ENCODE peak calls at places on chromosomes 2 and 18, in four cellular contexts. One of them, this sample, is unnamed.

GRCh38 chr2:26011990-26012856 is 21.7 kb upstream of the RAB10 start:
- DNase-seq in activated CD4-positive, alpha-beta T cell treated with anti-CD3 and anti-CD28 coated beads, Interleukin-2, amount 10 ng/mL, durations not matched to agents 7 days and 5 days: no peak
- DNase-seq in NCI-H460: peak
- DNase-seq in HEK293T: peak
- DNase-seq in this sample: no peak

GRCh38 chr2:226524381-226524843 is 275.2 kb downstream of the IRS1 start:
- DNase-seq in activated CD4-positive, alpha-beta T cell treated with anti-CD3 and anti-CD28 coated beads, Interleukin-2, amount 10 ng/mL, durations not matched to agents 7 days and 5 days: no peak
- DNase-seq in NCI-H460: peak
- DNase-seq in HEK293T: no peak
- DNase-seq in this sample: no peak

GRCh38 chr18:70380915-70381896 is 92.4 kb downstream of the SOCS6 start:
- DNase-seq in activated CD4-positive, alpha-beta T cell treated with anti-CD3 and anti-CD28 coated beads, Interleukin-2, amount 10 ng/mL, durations not matched to agents 7 days and 5 days: no peak
- DNase-seq in NCI-H460: peak
- DNase-seq in HEK293T: no peak
- DNase-seq in this sample: peak

GRCh38 chr2:10016001-10016801 is 27.1 kb upstream of the KLF11 start:
- DNase-seq in activated CD4-positive, alpha-beta T cell treated with anti-CD3 and anti-CD28 coated beads, Interleukin-2, amount 10 ng/mL, durations not matched to agents 7 days and 5 days: no peak
- DNase-seq in NCI-H460: no peak
- DNase-seq in HEK293T: no peak
- DNase-seq in this sample: no peak

GRCh38 chr2:86027196-86027912 is 78.3 kb downstream of the POLR1A start:
- DNase-seq in activated CD4-positive, alpha-beta T cell treated with anti-CD3 and anti-CD28 coated beads, Interleukin-2, amount 10 ng/mL, durations not matched to agents 7 days and 5 days: no peak
- DNase-seq in NCI-H460: no peak
- DNase-seq in HEK293T: no peak
- DNase-seq in this sample: no peak

GRCh38 chr2:52416340-52416739 is 1351.3 kb upstream of the CHAC2 start:
- DNase-seq in activated CD4-positive, alpha-beta T cell treated with anti-CD3 and anti-CD28 coated beads, Interleukin-2, amount 10 ng/mL, durations not matched to agents 7 days and 5 days: no peak
- DNase-seq in NCI-H460: no peak
- DNase-seq in HEK293T: no peak
- DNase-seq in this sample: peak

GRCh38 chr2:118989481-118989880 is 47.5 kb downstream of the MARCO start:
- DNase-seq in activated CD4-positive, alpha-beta T cell treated with anti-CD3 and anti-CD28 coated beads, Interleukin-2, amount 10 ng/mL, durations not matched to agents 7 days and 5 days: no peak
- DNase-seq in NCI-H460: no peak
- DNase-seq in HEK293T: no peak
- DNase-seq in this sample: no peak

GRCh38 chr2:118443596-118443995 is 355.3 kb downstream of the INSIG2 start:
- DNase-seq in activated CD4-positive, alpha-beta T cell treated with anti-CD3 and anti-CD28 coated beads, Interleukin-2, amount 10 ng/mL, durations not matched to agents 7 days and 5 days: no peak
- DNase-seq in NCI-H460: no peak
- DNase-seq in HEK293T: no peak
- DNase-seq in this sample: no peak

GRCh38 chr2:111116843-111117665 is 3.7 kb upstream of the BCL2L11 start:
- DNase-seq in activated CD4-positive, alpha-beta T cell treated with anti-CD3 and anti-CD28 coated beads, Interleukin-2, amount 10 ng/mL, durations not matched to agents 7 days and 5 days: peak
- DNase-seq in NCI-H460: peak
- DNase-seq in HEK293T: peak
- DNase-seq in this sample: peak

GRCh38 chr2:207239222-207239674 is 73.5 kb upstream of the KLF7 start:
- DNase-seq in activated CD4-positive, alpha-beta T cell treated with anti-CD3 and anti-CD28 coated beads, Interleukin-2, amount 10 ng/mL, durations not matched to agents 7 days and 5 days: peak
- DNase-seq in NCI-H460: no peak
- DNase-seq in HEK293T: no peak
- DNase-seq in this sample: no peak

This sample was measured in Jurkat, Clone E6-1.